ENCODE peak calls at places on chromosomes 11 and 22, in nine cellular contexts. B is fibroblast of lung, M is BJ, K is astrocyte of the spinal cord, C is IMR-90, G is cardiac muscle cell, E is choroid plexus epithelial cell, U is MM.1S, L is transverse colon. I is an unnamed sample.

GRCh38 chr11:102864724-102865123 is 10.1 kb downstream of the MMP12 start:
- DNase-seq in B (no peak), M (no peak), K (no peak), C (no peak), G (no peak), E (no peak), U (no peak), L (no peak), I (no peak)

GRCh38 chr22:20751185-20751851 is 22.6 kb upstream of the SERPIND1 start:
- DNase-seq in B (peak; percentile 8), M (no peak), K (no peak), C (no peak), G (peak; percentile 20), E (peak; percentile 13), U (no peak), L (no peak), I (no peak)

GRCh38 chr11:115385211-115385610 is 119.0 kb downstream of the CADM1 start:
- DNase-seq in B (no peak), M (no peak), K (no peak), C (peak; percentile 47), G (no peak), E (no peak), U (no peak), L (no peak), I (no peak)

GRCh38 chr22:26894766-26895485 is 237.5 kb downstream of the MIAT start:
- DNase-seq in B (peak; percentile 84), M (peak; percentile 89), K (peak; percentile 95), C (peak; percentile 92), G (no peak), E (peak; percentile 92), U (no peak), L (no peak), I (peak; percentile 1)

GRCh38 chr11:111427471-111427912 is 48.4 kb upstream of the POU2AF1 start:
- DNase-seq in B (peak; percentile 39), M (no peak), K (no peak), C (no peak), G (no peak), E (peak; percentile 44), U (no peak), L (no peak), I (no peak)

GRCh38 chr11:81892770-81893635 is 840.7 kb downstream of the FAM181B start:
- DNase-seq in B (no peak), M (no peak), K (no peak), C (no peak), G (no peak), E (no peak), U (no peak), L (no peak), I (no peak)

GRCh38 chr22:45200862-45201511 is 37.3 kb downstream of the NUP50 start:
- DNase-seq in B (peak; percentile 78), M (no peak), K (peak; percentile 90), C (peak; percentile 98), G (no peak), E (peak; percentile 84), U (no peak), L (no peak), I (no peak)

GRCh38 chr11:95682552-95682951 is 107.0 kb downstream of the FAM76B start:
- DNase-seq in B (no peak), M (no peak), K (peak; percentile 60), C (peak; percentile 64), G (no peak), E (peak; percentile 13), U (no peak), L (no peak), I (no peak)

GRCh38 chr22:49689255-49689770 is 138.4 kb downstream of the BRD1 start:
- DNase-seq in B (no peak), M (no peak), K (no peak), C (no peak), G (no peak), E (no peak), U (no peak), L (no peak), I (peak; percentile 51)

GRCh38 chr11:117248341-117248740 is 15.9 kb downstream of the RNF214 start:
- DNase-seq in B (no peak), M (no peak), K (no peak), C (no peak), G (no peak), E (no peak), U (no peak), L (no peak), I (no peak)

GRCh38 chr11:44579172-44579804 is 13.8 kb downstream of the CD82 start:
- DNase-seq in B (no peak), M (no peak), K (no peak), C (no peak), G (no peak), E (no peak), U (no peak), L (no peak), I (no peak)

GRCh38 chr11:48001438-48002021 is 21.2 kb downstream of the PTPRJ start:
- DNase-seq in B (peak; percentile 87), M (no peak), K (peak; percentile 90), C (peak; percentile 94), G (no peak), E (peak; percentile 95), U (no peak), L (peak; percentile 57), I (no peak)

GRCh38 chr22:46976130-46976529 is 213.7 kb downstream of the TBC1D22A start:
- DNase-seq in B (no peak), M (no peak), K (no peak), C (no peak), G (no peak), E (no peak), U (no peak), L (no peak), I (no peak)

GRCh38 chr11:112999518-112999917 is 38.3 kb downstream of the NCAM1 start:
- DNase-seq in B (no peak), M (no peak), K (no peak), C (no peak), G (no peak), E (no peak), U (no peak), L (no peak), I (no peak)

GRCh38 chr22:44758970-44759365 is 6.6 kb downstream of the ARHGAP8 start:
- DNase-seq in B (no peak), M (no peak), K (no peak), C (no peak), G (no peak), E (no peak), U (no peak), L (no peak), I (no peak)

GRCh38 chr11:103325686-103326069 is 216.5 kb downstream of the DYNC2H1 start:
- DNase-seq in B (no peak), M (no peak), K (no peak), C (no peak), G (no peak), E (no peak), U (no peak), L (no peak), I (no peak)

GRCh38 chr11:34525098-34525497 is 11.5 kb upstream of the ELF5 start:
- DNase-seq in B (no peak), M (no peak), K (no peak), C (no peak), G (no peak), E (no peak), U (no peak), L (no peak), I (no peak)

GRCh38 chr22:46501701-46502100 is 35.7 kb downstream of the CELSR1 start:
- DNase-seq in B (peak; percentile 9), M (peak; percentile 59), K (peak; percentile 83), C (peak; percentile 76), G (no peak), E (peak; percentile 81), U (no peak), L (no peak), I (no peak)

GRCh38 chr11:77819411-77819920 is 1.1 kb downstream of the RSF1 start:
- DNase-seq in B (peak; percentile 86), M (peak; percentile 43), K (peak; percentile 89), C (peak; percentile 88), G (peak; percentile 95), E (peak; percentile 96), U (peak; percentile 84), L (peak; percentile 89), I (peak; percentile 82)

GRCh38 chr11:1747753-1748466 is 2.5 kb downstream of the IFITM10 start:
- DNase-seq in B (no peak), M (no peak), K (no peak), C (no peak), G (no peak), E (no peak), U (no peak), L (no peak), I (peak; percentile 70)

GRCh38 chr11:66268953-66269906 is 791 bp downstream of the RAB1B start:
- DNase-seq in B (peak; percentile 25), M (no peak), K (peak; percentile 23), C (peak; percentile 48), G (peak; percentile 51), E (peak; percentile 46), U (no peak), L (no peak), I (no peak)

GRCh38 chr11:114077482-114078305 is 18.2 kb downstream of the ZBTB16 start:
- DNase-seq in B (no peak), M (no peak), K (no peak), C (no peak), G (no peak), E (no peak), U (peak; percentile 64), L (peak; percentile 51), I (no peak)

GRCh38 chr22:47676685-47677084 is 914.2 kb downstream of the TBC1D22A start:
- DNase-seq in B (no peak), M (no peak), K (no peak), C (no peak), G (no peak), E (no peak), U (no peak), L (no peak), I (peak; percentile 29)

GRCh38 chr11:120696597-120696996 is 185.0 kb downstream of the GRIK4 start:
- DNase-seq in B (no peak), M (no peak), K (no peak), C (no peak), G (no peak), E (no peak), U (no peak), L (no peak), I (no peak)
- TF ChIP-seq CTCF in B (no peak), M (peak; percentile 6), K (peak; percentile 31), C (no peak), G (no peak), E (no peak), U (peak; percentile 13), L (no peak), I (no peak)

GRCh38 chr11:120335928-120336640 is at the start of gene ARHGEF12:
- DNase-seq in B (peak; percentile 99), M (peak; percentile 66), K (peak; percentile 99), C (peak; percentile 97), G (peak; percentile 97), E (peak; percentile 99), U (peak; percentile 96), L (peak; percentile 96), I (peak; percentile 96)
- TF ChIP-seq CTCF in B (peak; percentile 54), M (peak; percentile 53), K (peak; percentile 52), C (peak; percentile 31), G (peak; percentile 46), E (peak; percentile 55), U (peak; percentile 51), L (peak; percentile 30), I (peak; percentile 50)

GRCh38 chr11:57791321-57792059 is 29.9 kb downstream of the CTNND1 start:
- DNase-seq in B (no peak), M (no peak), K (no peak), C (no peak), G (no peak), E (no peak), U (no peak), L (peak; percentile 28), I (no peak)
- TF ChIP-seq CTCF in B (no peak), M (no peak), K (no peak), C (no peak), G (no peak), E (no peak), U (no peak), L (no peak), I (no peak)

GRCh38 chr22:34861787-34862186 is 204.2 kb upstream of the ISX start:
- DNase-seq in B (no peak), M (no peak), K (no peak), C (no peak), G (no peak), E (no peak), U (no peak), L (no peak), I (no peak)
- TF ChIP-seq CTCF in B (no peak), M (no peak), K (no peak), C (no peak), G (no peak), E (no peak), U (no peak), L (no peak), I (no peak)